ENCODE peak calls at places on chromosomes 1 and 21, in five cellular contexts. U, K, Q, E and L are unnamed samples. For H3K79me1, the result is how much of the 10 kb centered on the place peaks cover.

GRCh38 chr1:219215477-219215876 is 41.8 kb downstream of the LYPLAL1 start:
- DNase-seq in U (no peak), K (no peak), E (no peak), Q (no peak), L (no peak)

GRCh38 chr1:88973520-88974137 is 18.8 kb downstream of the KYAT3 start:
- DNase-seq in E (no peak), U (peak), Q (peak), K (no peak), L (no peak)

GRCh38 chr1:110212165-110213142 is 2.3 kb downstream of the KCNC4 start:
- DNase-seq in Q (peak), U (no peak), K (no peak), E (peak), L (peak)

GRCh38 chr1:8539683-8540082 is 221.8 kb downstream of the SLC45A1 start:
- DNase-seq in Q (no peak), U (no peak), K (no peak), E (no peak), L (no peak)

GRCh38 chr1:108595510-108595909 is 35.6 kb downstream of the EEIG2 start:
- DNase-seq in K (no peak), Q (peak), E (no peak), U (peak), L (no peak)

GRCh38 chr1:236471653-236472052 is 52.1 kb upstream of the LGALS8 start:
- DNase-seq in Q (peak), U (no peak), K (no peak), E (no peak), L (no peak)

GRCh38 chr1:237568955-237569354 is 321.8 kb downstream of the ZP4 start:
- DNase-seq in E (no peak), K (no peak), U (no peak), Q (no peak), L (no peak)

GRCh38 chr1:153597206-153597605 is 15.7 kb downstream of the S100A16 start:
- DNase-seq in E (no peak), Q (no peak), K (no peak), U (peak), L (no peak)

GRCh38 chr1:185860316-185860715 is 126.1 kb downstream of the HMCN1 start:
- DNase-seq in K (no peak), E (no peak), U (peak), Q (no peak), L (no peak)

GRCh38 chr1:162700131-162700530 is 67.9 kb downstream of the DDR2 start:
- DNase-seq in U (no peak), E (no peak), Q (no peak), K (no peak), L (no peak)

GRCh38 chr21:15264084-15264483 is 199.3 kb upstream of the NRIP1 start:
- DNase-seq in E (no peak), U (no peak), K (no peak), Q (no peak), L (no peak)

GRCh38 chr1:208369658-208370057 is 125.5 kb upstream of the PLXNA2 start:
- DNase-seq in Q (no peak), E (no peak), U (no peak), K (no peak), L (no peak)

GRCh38 chr1:174744886-174745285 is 254.9 kb upstream of the CACYBP start:
- DNase-seq in Q (no peak), K (no peak), E (no peak), U (peak), L (no peak)

GRCh38 chr21:15301014-15301413 is 236.2 kb upstream of the NRIP1 start:
- DNase-seq in U (no peak), K (peak), Q (peak), E (no peak), L (no peak)

GRCh38 chr1:67724928-67725560 is 40.0 kb downstream of the GADD45A start:
- DNase-seq in U (peak), K (no peak), E (no peak), Q (no peak), L (no peak)

GRCh38 chr21:26846036-26846931 is 1.1 kb upstream of the ADAMTS1 start:
- DNase-seq in Q (peak), E (peak), K (peak), U (peak), L (peak)

GRCh38 chr1:85321237-85321964 is 45.0 kb upstream of the BCL10 start:
- DNase-seq in K (no peak), Q (no peak), U (peak), E (no peak), L (no peak)

GRCh38 chr1:238624786-238625185 is 734.1 kb upstream of the ZP4 start:
- DNase-seq in K (no peak), Q (no peak), U (peak), E (no peak), L (no peak)

GRCh38 chr1:40820911-40821693 is 37.5 kb downstream of the KCNQ4 start:
- DNase-seq in Q (no peak), U (no peak), K (no peak), E (no peak), L (no peak)

GRCh38 chr1:40820251-40820797 is 36.7 kb downstream of the KCNQ4 start:
- DNase-seq in K (no peak), E (peak), Q (peak), U (no peak), L (peak)

GRCh38 chr1:40817791-40818263 is 34.2 kb downstream of the KCNQ4 start:
- DNase-seq in E (peak), U (no peak), K (no peak), Q (no peak), L (no peak)

GRCh38 chr1:40818264-40818961 is 34.8 kb downstream of the KCNQ4 start:
- DNase-seq in E (peak), U (no peak), Q (peak), K (peak), L (peak)

DNA sequence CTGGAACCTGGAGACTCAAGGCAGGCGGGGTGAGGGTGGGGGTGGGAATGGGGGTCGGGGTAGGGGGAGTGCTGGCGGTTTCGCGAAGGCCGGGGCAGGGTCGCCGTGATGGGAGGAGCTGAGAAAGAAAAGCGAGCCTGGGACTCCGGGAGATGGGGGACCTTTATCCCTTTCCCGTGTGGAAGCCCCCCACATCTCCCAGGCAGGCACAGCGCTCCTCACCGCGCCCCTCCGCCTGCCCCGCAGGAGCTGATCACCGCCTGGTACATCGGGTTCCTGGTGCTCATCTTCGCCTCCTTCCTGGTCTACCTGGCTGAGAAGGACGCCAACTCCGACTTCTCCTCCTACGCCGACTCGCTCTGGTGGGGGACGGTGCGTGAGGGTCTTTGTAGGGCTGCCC is 35.5 kb downstream of the KCNQ4 start:
- DNase-seq in K (no peak), E (no peak), U (no peak), Q (no peak), L (no peak)
- H3K79me1 ChIP-seq in K (under half), E (under half), U (under half), Q (under half), L (under half)

DNA sequence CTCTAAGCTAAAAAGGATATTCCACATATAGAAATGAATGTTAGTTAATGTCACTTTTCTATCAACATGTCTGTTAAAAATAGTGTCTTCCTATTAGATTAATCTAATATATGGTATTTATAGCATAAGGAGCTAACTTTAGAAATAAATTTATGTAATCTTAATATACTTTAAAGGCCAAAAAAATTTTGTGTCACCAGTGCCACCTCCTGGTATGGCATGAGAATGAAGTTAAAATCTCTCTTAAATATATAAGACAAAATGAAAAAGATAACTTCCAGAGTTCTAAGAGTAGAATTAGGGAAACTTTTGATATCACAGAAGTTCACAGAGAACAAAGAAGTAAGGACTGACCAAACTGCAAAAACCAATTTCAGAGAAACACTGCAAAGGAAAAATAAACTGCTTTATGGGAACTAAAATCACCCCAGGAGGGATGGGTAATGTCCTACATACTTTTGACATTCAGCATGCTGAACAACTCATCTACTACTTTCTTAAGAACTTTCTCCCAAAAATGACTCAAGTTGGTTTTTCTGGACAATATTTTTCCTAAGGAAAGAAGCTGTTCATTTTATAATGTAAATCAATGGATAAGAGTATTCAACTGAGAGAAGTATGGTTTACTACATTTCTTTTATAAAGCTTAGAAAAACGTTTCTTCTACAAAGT is 82.8 kb downstream of the TRIM33 start:
- DNase-seq in Q (peak), K (no peak), U (peak), E (no peak), L (no peak)
- H3K4ac ChIP-seq in Q (no peak), K (no peak), U (no peak), E (no peak), L (no peak)

GRCh38 chr21:41726058-41726558 is 40.7 kb downstream of the RIPK4 start:
- DNase-seq in K (peak), Q (peak), U (no peak), E (peak), L (no peak)
- H4K8ac ChIP-seq in K (no peak), Q (no peak), U (no peak), E (no peak), L (no peak)

GRCh38 chr1:27564710-27565649 is 39.0 kb downstream of the AHDC1 start:
- DNase-seq in Q (no peak), K (no peak), U (no peak), E (no peak), L (no peak)
- H3K79me1 ChIP-seq in Q (under half), K (under half), U (under half), E (under half), L (under half)

DNA sequence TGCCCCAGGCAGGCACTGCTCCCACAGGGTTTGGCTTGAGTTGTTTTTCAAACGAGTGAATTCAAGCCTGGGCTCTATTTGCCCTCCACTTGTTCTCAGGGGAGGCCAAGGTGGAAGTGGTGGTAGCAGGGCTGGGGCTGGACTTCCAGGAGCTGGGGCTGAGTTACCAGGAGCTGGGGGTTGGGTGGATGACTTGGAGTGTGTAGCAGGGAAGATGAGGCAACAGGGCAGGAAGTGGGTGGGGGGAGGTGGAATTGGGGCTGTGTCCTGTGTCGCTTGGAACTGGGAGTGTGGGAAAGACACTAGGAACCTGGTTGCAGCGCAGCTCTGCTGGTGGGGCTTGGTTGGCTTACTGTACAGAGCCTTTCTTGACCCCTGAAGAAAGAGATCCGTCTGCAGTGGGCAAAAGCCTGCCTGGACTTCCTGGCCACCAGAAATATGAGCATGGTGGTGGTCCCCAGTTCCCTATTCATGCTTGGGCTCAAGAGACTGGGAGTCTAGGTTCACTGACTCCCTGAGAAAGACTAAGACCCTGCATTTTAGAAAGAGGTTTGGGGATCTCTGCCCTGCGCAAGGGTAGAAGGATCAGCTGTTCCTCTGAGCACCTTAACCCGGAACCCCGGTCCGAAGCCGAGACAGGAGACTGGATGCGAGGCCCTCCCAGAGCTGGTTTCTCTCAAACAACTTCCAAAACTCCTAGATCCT is 3.1 kb downstream of the TFAP2E start:
- DNase-seq in Q (peak), U (peak), E (no peak), K (no peak), L (no peak)
- H3K4ac ChIP-seq in Q (no peak), U (no peak), E (no peak), K (no peak), L (no peak)

GRCh38 chr21:44297525-44298290 is 2.1 kb upstream of the PFKL start:
- DNase-seq in Q (peak), K (peak), E (peak), U (peak), L (peak)

GRCh38 chr21:44299458-44300261 is at the start of gene PFKL:
- DNase-seq in Q (peak), U (peak), E (peak), K (peak), L (peak)

GRCh38 chr21:44298301-44298700 is 1.6 kb upstream of the PFKL start:
- DNase-seq in Q (no peak), E (no peak), U (peak), K (no peak), L (no peak)

GRCh38 chr21:44300262-44300959 is 558 bp downstream of the PFKL start:
- DNase-seq in K (no peak), Q (peak), U (peak), E (peak), L (no peak)

GRCh38 chr21:44299085-44299457 is 782 bp upstream of the PFKL start:
- DNase-seq in Q (no peak), E (no peak), U (peak), K (no peak), L (no peak)
- H4K8ac ChIP-seq in Q (no peak), E (no peak), U (peak), K (no peak), L (no peak)

DNA sequence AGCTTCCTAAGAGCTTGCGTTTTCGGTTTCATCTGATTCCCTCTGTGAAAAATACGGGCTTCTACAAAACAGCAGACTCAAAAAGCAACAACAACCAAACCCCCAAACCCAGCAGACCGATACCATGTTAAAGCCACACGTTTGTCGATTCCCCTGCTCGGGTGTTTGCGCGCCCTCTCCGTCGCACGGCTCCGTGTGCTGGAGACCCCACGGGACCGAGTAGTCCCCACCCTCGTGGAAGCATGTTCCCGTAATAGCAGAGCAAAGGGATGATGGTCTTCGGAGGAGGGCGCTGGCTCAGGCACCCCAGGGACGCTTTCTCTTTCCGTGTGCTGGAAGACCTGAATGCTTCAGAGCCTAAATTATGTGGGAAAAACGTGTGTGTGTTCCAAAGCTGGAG is 42.7 kb downstream of the AGPAT3 start:
- DNase-seq in U (no peak), K (no peak), Q (no peak), E (no peak), L (no peak)
- H3K79me1 ChIP-seq in U (under half), K (under half), Q (under half), E (under half), L (under half)